ENCODE peak calls at places on chromosomes 1 and 21, in five cellular contexts. P, K, D, N and X are unnamed samples. For H3K4me1 and H3K27me3, the result is how much of the 10 kb centered on the place peaks cover.

GRCh38 chr1:97489834-97490233 is 431.0 kb downstream of the DPYD start:
- DNase-seq in D (no peak), P (no peak), K (peak), N (no peak), X (no peak)

GRCh38 chr1:157086299-157086698 is 13.3 kb downstream of the ETV3L start:
- DNase-seq in D (no peak), K (no peak), P (no peak), N (no peak), X (no peak)

GRCh38 chr1:113875714-113876113 is 4.2 kb upstream of the PTPN22 start:
- DNase-seq in P (no peak), K (no peak), D (no peak), N (no peak), X (no peak)

GRCh38 chr1:219810451-219810850 is 117.9 kb downstream of the SLC30A10 start:
- DNase-seq in N (no peak), K (peak), D (no peak), P (no peak), X (no peak)

GRCh38 chr1:213767683-213768082 is 220.1 kb upstream of the PROX1 start:
- DNase-seq in N (no peak), D (no peak), K (no peak), P (no peak), X (no peak)

GRCh38 chr1:108605633-108606032 is 45.7 kb downstream of the EEIG2 start:
- DNase-seq in N (no peak), K (no peak), D (no peak), P (no peak), X (no peak)

GRCh38 chr1:154574715-154575114 is 7.1 kb downstream of the CHRNB2 start:
- DNase-seq in N (no peak), K (peak), P (no peak), D (no peak), X (no peak)

GRCh38 chr21:24223625-24224024 is 1383.7 kb downstream of the MRPL39 start:
- DNase-seq in K (no peak), P (no peak), D (no peak), N (no peak), X (no peak)

GRCh38 chr1:51489472-51489871 is 29.6 kb downstream of the EPS15 start:
- DNase-seq in N (no peak), K (peak), D (no peak), P (no peak), X (no peak)
- H3K4me1 ChIP-seq in N (under half), K (under half), D (half or more), P (half or more), X (under half)

GRCh38 chr1:38547346-38547745 is 312.2 kb downstream of the RRAGC start:
- DNase-seq in N (no peak), P (no peak), K (no peak), D (no peak), X (no peak)
- H3K27me3 ChIP-seq in N (under half), P (under half), K (under half), D (under half), X (under half)

DNA sequence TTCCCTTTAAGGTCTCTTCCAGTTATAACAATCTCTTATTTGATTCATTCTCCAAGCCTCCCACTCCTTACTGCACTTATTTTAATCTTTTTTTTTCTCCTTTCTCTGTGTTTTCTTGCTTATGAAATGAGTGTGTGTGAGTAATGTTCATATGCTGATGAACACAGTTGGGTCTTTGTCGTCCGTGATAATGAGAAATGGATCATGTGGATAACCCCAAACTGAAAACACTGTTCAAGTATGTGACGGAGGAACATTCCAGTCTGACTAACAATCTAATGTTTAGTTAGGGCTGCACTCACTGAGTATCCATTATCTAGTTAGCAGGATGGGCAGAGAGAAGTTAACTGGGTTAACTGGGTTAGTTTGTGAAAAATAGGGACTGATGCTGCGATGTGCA is 253.1 kb upstream of the DUSP10 start:
- DNase-seq in K (peak), P (no peak), N (no peak), D (no peak), X (no peak)
- H3K27ac ChIP-seq in K (no peak), P (no peak), N (no peak), D (no peak), X (no peak)

GRCh38 chr1:208234721-208235120 is 9.5 kb downstream of the PLXNA2 start:
- DNase-seq in D (no peak), K (no peak), P (no peak), N (peak), X (no peak)
- H3K4me1 ChIP-seq in D (half or more), K (half or more), P (half or more), N (half or more), X (under half)

DNA sequence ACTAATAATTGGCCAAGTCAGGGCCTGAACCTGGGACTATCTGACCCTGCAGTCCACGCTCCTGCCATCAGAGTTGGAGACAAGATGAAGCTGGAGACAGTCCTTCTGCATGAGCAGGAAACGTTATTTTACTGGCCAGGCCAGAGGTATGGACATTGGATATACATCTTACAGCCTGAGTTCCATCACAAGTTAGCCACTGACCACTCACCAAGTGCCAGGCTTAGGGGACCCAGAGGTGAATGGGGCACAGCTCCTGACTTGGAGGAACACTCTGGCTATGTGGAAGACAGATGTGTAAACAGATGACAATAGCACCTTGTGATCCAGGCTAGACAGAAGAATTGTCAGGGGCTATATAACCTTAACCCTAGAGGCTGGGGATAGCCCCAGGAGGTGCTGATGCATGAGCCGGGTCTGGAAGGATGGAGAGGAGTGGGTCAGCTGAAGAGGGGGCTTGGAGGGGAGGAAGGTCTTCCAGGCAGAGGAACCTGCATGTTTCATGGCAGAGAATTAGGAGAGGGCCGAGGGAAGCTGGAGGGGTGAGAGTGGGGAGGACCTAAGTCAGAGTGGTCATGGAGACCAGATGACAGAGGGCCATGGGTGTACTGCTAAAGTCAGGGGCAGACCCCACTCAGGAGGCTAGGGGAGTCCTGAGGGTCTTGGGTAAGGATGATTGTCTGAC is 52.5 kb upstream of the DMRTB1 start:
- DNase-seq in K (no peak), P (no peak), N (no peak), D (no peak), X (no peak)
- H3K27me3 ChIP-seq in K (under half), P (under half), N (under half), D (under half), X (under half)

DNA sequence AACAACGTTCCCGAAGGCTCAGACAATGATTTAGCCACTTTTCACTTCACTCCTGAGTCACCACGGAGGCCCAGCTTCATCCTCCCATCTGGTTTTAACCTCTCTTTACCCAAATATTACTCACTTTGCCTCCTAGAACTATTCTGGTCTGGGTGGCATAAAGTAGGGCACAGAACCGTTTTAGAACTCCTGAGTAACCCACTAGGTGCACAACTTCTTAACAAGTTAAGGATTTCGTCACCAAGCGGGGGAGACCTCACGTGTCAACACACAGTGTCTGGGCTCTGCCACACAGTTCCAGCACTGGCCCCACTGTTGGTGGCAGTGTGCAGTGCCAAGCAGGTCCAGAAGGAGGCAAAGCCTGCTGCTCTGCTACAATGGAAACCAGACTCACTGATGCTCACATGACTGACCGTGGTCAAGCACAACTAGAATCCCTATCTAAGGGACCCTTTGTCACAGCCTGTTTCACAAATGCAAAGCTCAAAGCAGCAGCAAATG is 121.7 kb downstream of the SIPA1L2 start:
- DNase-seq in N (no peak), P (no peak), D (no peak), K (no peak), X (no peak)
- H3K27ac ChIP-seq in N (no peak), P (no peak), D (no peak), K (no peak), X (no peak)

GRCh38 chr1:24764439-24764838 is 19.2 kb downstream of the CLIC4 start:
- DNase-seq in N (no peak), K (no peak), P (no peak), D (no peak), X (no peak)
- H3K4me1 ChIP-seq in N (under half), K (under half), P (half or more), D (half or more), X (under half)

GRCh38 chr1:111971396-111971795 is 18.1 kb downstream of the KCND3 start:
- DNase-seq in P (no peak), K (no peak), D (no peak), N (no peak), X (no peak)
- H3K27me3 ChIP-seq in P (under half), K (half or more), D (under half), N (under half), X (under half)

DNA sequence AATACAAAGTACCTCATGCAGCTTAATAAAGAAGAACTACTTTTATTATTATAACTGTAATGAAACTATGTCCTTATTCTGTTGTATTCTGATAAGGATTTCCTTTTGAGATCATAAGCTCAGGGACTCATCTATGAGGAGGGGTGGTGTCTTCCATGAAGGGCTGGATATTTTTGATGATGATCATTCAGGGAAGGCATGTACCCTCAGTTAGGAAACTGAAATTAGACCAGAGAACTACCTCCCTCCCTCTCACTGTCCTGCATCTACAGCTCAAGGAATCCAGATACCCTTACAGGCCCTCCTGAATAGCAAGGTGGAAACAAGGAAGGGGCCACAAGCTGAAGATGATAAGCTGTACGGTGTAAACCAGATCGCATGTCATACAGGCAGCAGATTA is 100.8 kb upstream of the HNRNPU start:
- DNase-seq in D (no peak), K (no peak), N (no peak), P (no peak), X (no peak)
- H3K27ac ChIP-seq in D (no peak), K (no peak), N (no peak), P (peak), X (no peak)

GRCh38 chr1:12144969-12145368 is 21.8 kb upstream of the TNFRSF1B start:
- DNase-seq in D (no peak), P (no peak), N (no peak), K (no peak), X (no peak)
- H3K4me1 ChIP-seq in D (half or more), P (half or more), N (under half), K (under half), X (half or more)